ENCODE peak calls at places on chromosome 2, in five cellular contexts. K is ovary; F is CD8-positive, alpha-beta T cell; H is OCI-LY7; R is fibroblast of lung. D is an unnamed sample.
A peak's percentile ranks its signal among the peaks of the same experiment; 100 is the strongest.

GRCh38 chr2:181407171-181407570 is 50.0 kb upstream of the ITGA4 start:
- DNase-seq in K (no peak), R (no peak), H (no peak), F (no peak), D (no peak)

GRCh38 chr2:26807788-26808460 is 22.1 kb downstream of the CENPA start:
- DNase-seq in H (no peak), R (peak; percentile 20), F (no peak), K (peak; percentile 53), D (no peak)

GRCh38 chr2:226971029-226971584 is 135.3 kb downstream of the RHBDD1 start:
- DNase-seq in H (peak; percentile 77), R (no peak), K (no peak), F (no peak), D (no peak)

GRCh38 chr2:45154144-45154543 is 144.9 kb upstream of the SIX2 start:
- DNase-seq in K (no peak), H (no peak), F (no peak), R (no peak), D (no peak)

GRCh38 chr2:120708944-120709607 is 26.6 kb upstream of the GLI2 start:
- DNase-seq in F (no peak), K (no peak), R (no peak), H (no peak), D (no peak)

GRCh38 chr2:213046431-213046830 is 105.0 kb downstream of the IKZF2 start:
- DNase-seq in F (no peak), R (no peak), K (no peak), H (no peak), D (no peak)

GRCh38 chr2:15984367-15985255 is 44.3 kb downstream of the MYCN start:
- DNase-seq in R (no peak), F (no peak), K (no peak), H (no peak), D (no peak)

GRCh38 chr2:205705511-205706397 is 23.5 kb downstream of the NRP2 start:
- DNase-seq in H (no peak), F (no peak), K (no peak), R (no peak), D (no peak)

GRCh38 chr2:23447405-23447804 is 62.4 kb downstream of the KLHL29 start:
- DNase-seq in K (no peak), H (no peak), R (no peak), F (no peak), D (no peak)
- TF ChIP-seq CTCF in K (no peak), H (no peak), R (no peak), F (no peak), D (no peak)

DNA sequence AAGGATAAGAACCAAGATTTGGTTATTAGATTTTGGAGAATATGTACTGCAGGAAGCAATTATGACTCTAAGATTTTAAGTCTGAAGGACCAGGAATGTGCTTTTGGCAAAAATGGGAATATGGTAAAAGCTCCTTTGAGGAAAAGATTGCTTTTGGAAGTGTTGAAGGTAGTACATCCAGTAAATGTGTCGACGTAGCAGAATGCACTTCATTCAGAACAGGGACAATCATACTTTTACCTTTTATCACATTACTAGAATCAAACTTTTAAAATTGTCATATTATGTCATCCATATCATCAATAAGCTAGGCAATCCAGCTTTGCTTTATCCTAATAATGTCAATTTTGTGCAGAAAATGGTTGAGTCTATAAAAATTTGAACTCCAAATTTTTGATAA is 74.3 kb upstream of the MSTN start:
- DNase-seq in H (no peak), R (no peak), F (no peak), K (no peak), D (no peak)
- H3K4me1 ChIP-seq in H (no peaks in the 10 kb centered on the region), R (no peaks in the 10 kb centered on the region), F (no peaks in the 10 kb centered on the region), K (no peaks in the 10 kb centered on the region), D (no peaks in the 10 kb centered on the region)

GRCh38 chr2:37891846-37892435 is 33.1 kb upstream of the RMDN2 start:
- DNase-seq in H (no peak), K (no peak), R (no peak), F (no peak), D (no peak)
- H3K4me3 ChIP-seq in H (no peak overlapping the region), K (no peak overlapping the region), R (no peak overlapping the region), F (no peak overlapping the region), D (no peak overlapping the region)

GRCh38 chr2:239068411-239068810 is 220.5 kb downstream of the TWIST2 start:
- DNase-seq in R (no peak), H (no peak), K (no peak), F (no peak), D (no peak)
- TF ChIP-seq CTCF in R (no peak), H (no peak), K (no peak), F (no peak), D (no peak)

DNA sequence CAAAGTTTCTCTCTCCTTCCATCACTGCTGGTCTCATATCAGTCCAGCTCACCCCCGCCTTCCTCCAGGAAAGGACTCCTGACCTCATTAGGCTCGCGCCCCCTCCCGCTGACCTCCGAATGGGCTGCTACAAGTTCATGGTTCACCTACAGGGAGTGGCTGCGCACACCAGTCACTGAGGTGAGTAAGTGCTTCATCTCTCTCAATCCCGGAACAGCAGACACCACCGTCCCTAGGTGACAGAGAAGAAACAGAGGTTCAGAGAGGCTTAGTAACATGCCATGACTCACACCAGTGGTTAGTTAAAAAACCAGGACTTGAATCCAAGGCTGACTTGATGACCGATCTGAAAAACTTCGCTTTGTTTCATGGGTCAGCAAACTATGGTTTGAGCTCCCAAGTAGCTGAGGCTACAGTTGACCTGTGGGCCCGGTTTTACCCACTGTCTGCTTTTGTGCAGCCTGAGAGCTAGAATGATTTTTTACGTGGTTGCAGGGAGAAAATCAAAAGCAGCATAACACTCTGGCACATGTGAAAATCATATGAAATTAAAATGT is 42.0 kb downstream of the ZFP36L2 start:
- DNase-seq in F (no peak), R (peak; percentile 37), H (no peak), K (no peak), D (no peak)
- H3K4me1 ChIP-seq in F (peaks cover 39% of the 10 kb centered on the region), R (peaks cover 4% of the 10 kb centered on the region), H (no peaks in the 10 kb centered on the region), K (no peaks in the 10 kb centered on the region), D (peaks cover 3% of the 10 kb centered on the region)

DNA sequence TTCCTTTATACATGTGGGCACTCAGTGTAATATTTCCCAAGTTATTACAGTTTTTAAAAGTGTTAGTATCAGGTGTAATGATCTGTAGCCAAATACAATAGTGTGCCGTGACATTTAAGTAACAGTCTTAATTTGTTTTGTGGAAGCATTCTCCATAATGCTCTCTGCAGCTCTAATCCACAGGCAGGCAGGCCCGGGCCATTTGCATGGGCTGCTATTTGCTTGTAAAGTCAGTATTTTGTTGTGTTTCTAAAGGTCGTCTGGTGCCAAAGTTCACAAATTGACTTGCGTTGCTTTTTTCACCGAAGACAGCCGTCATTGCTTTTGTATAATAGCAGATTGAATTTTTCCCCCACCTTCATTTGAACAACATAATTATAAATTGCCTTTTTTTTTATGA is 153.0 kb downstream of the GBX2 start:
- DNase-seq in K (no peak), F (no peak), H (no peak), R (no peak), D (no peak)
- H3K4me3 ChIP-seq in K (no peak overlapping the region), F (no peak overlapping the region), H (no peak overlapping the region), R (no peak overlapping the region), D (no peak overlapping the region)